ENCODE peak calls at places on chromosomes 12 and 14, in five cellular contexts. R is SK-N-SH, N is astrocyte, C is HCT116, G is neural progenitor cell. E is an unnamed sample.
A peak's percentile ranks its signal among the peaks of the same experiment; 100 is the strongest.

GRCh38 chr14:68364823-68365222 is 428.0 kb downstream of the ZFP36L1 start:
- DNase-seq in R (no peak), N (peak; percentile 44), C (no peak), G (no peak), E (no peak)

GRCh38 chr14:38611928-38612327 is 356.0 kb upstream of the CLEC14A start:
- DNase-seq in N (no peak), C (no peak), R (no peak), G (peak; percentile 14), E (no peak)

GRCh38 chr12:92505373-92506340 is 197.1 kb upstream of the PLEKHG7 start:
- DNase-seq in C (no peak), G (peak; percentile 51), N (peak; percentile 3), R (peak; percentile 3), E (no peak)

GRCh38 chr14:94816113-94816512 is 46.2 kb upstream of the GSC start:
- DNase-seq in N (no peak), R (no peak), C (no peak), G (peak; percentile 22), E (no peak)

GRCh38 chr12:41288188-41288811 is 100.2 kb downstream of the PDZRN4 start:
- DNase-seq in G (no peak), C (no peak), N (no peak), R (no peak), E (no peak)

GRCh38 chr12:101485015-101485414 is 9.9 kb downstream of the SPIC start:
- DNase-seq in N (no peak), R (no peak), G (no peak), C (no peak), E (no peak)

GRCh38 chr12:24743891-24744793 is 204.8 kb downstream of the BCAT1 start:
- DNase-seq in C (no peak), N (no peak), G (no peak), R (no peak), E (no peak)

GRCh38 chr12:122874081-122874480 is 21.8 kb downstream of the VPS37B start:
- DNase-seq in C (no peak), R (no peak), G (peak; percentile 61), N (no peak), E (no peak)

GRCh38 chr14:101992708-101993107 is 28.3 kb downstream of the DYNC1H1 start:
- DNase-seq in C (no peak), N (no peak), G (no peak), R (no peak), E (no peak)

GRCh38 chr12:5014269-5014668 is 29.4 kb upstream of the KCNA5 start:
- DNase-seq in C (no peak), R (no peak), G (no peak), N (no peak), E (no peak)

GRCh38 chr12:121227294-121227693 is 17.4 kb downstream of the P2RX4 start:
- DNase-seq in G (no peak), R (no peak), N (no peak), C (no peak), E (no peak)

GRCh38 chr12:54054442-54055332 is 1.1 kb downstream of the HOXC4 start:
- DNase-seq in N (no peak), R (peak; percentile 60), C (no peak), G (no peak), E (no peak)

GRCh38 chr14:27528328-27528727 is 930.5 kb upstream of the NOVA1 start:
- DNase-seq in N (peak; percentile 33), R (peak; percentile 37), G (peak; percentile 62), C (no peak), E (no peak)

GRCh38 chr12:98788396-98788795 is 143.3 kb downstream of the APAF1 start:
- DNase-seq in C (no peak), G (no peak), N (no peak), R (no peak), E (no peak)

GRCh38 chr14:44846232-44846824 is 115.4 kb downstream of the KLHL28 start:
- DNase-seq in R (peak; percentile 13), C (peak; percentile 28), N (no peak), G (peak; percentile 59), E (no peak)

GRCh38 chr14:51939727-51940126 is 49.6 kb upstream of the RTRAF start:
- DNase-seq in R (no peak), G (no peak), N (no peak), C (no peak), E (no peak)

GRCh38 chr12:123097521-123098084 is 53.3 kb downstream of the PITPNM2 start:
- DNase-seq in R (no peak), G (no peak), N (no peak), C (no peak), E (no peak)

GRCh38 chr12:96094201-96094600 is 58.8 kb upstream of the LTA4H start:
- DNase-seq in R (no peak), N (no peak), C (peak; percentile 42), G (no peak), E (no peak)

GRCh38 chr12:116864371-116865160 is 16.7 kb downstream of the HRK start:
- DNase-seq in R (no peak), N (peak; percentile 87), C (no peak), G (no peak), E (no peak)

GRCh38 chr14:32693114-32693513 is 245.6 kb upstream of the NPAS3 start:
- DNase-seq in G (no peak), N (peak; percentile 95), R (no peak), C (no peak), E (no peak)

GRCh38 chr12:69688021-69688420 is 11.1 kb downstream of the BEST3 start:
- DNase-seq in N (peak; percentile 38), G (peak; percentile 17), R (no peak), C (no peak), E (no peak)

GRCh38 chr12:124626841-124627502 is 59.6 kb upstream of the NCOR2 start:
- DNase-seq in R (no peak), C (no peak), N (no peak), G (no peak), E (no peak)

GRCh38 chr14:70701610-70702009 is 59.9 kb downstream of the TTC9 start:
- DNase-seq in R (no peak), N (no peak), C (no peak), G (no peak), E (no peak)

GRCh38 chr12:90090929-90091651 is 382.5 kb upstream of the ATP2B1 start:
- DNase-seq in R (no peak), C (peak; percentile 97), N (peak; percentile 97), G (peak; percentile 76), E (no peak)

GRCh38 chr12:97557116-97557515 is 94.5 kb downstream of the RMST start:
- DNase-seq in C (no peak), N (no peak), R (no peak), G (no peak), E (no peak)

GRCh38 chr12:122959566-122960192 is 6.6 kb downstream of the ABCB9 start:
- DNase-seq in G (no peak), R (no peak), C (no peak), N (no peak), E (no peak)

GRCh38 chr12:52988933-52989332 is 17.3 kb upstream of the EIF4B start:
- DNase-seq in R (no peak), G (no peak), N (no peak), C (no peak), E (no peak)

GRCh38 chr12:119843100-119843499 is 34.0 kb downstream of the CIT start:
- DNase-seq in R (no peak), N (peak; percentile 49), C (no peak), G (no peak), E (no peak)

GRCh38 chr14:23578560-23579310 is at the start of gene JPH4:
- DNase-seq in N (no peak), R (peak; percentile 89), C (no peak), G (peak; percentile 79), E (no peak)

GRCh38 chr12:107101651-107102050 is 8.3 kb upstream of the CRY1 start:
- DNase-seq in R (no peak), C (no peak), N (no peak), G (no peak), E (no peak)

GRCh38 chr12:130514149-130514551 is 176.5 kb downstream of the PIWIL1 start:
- DNase-seq in G (peak; percentile 49), C (no peak), R (peak; percentile 45), N (no peak), E (peak; percentile 67)

GRCh38 chr12:98838282-98838681 is 193.2 kb downstream of the APAF1 start:
- DNase-seq in G (no peak), C (no peak), R (no peak), N (peak; percentile 6), E (no peak)

GRCh38 chr14:100885196-100886030 is 18.1 kb downstream of the RTL1 start:
- DNase-seq in C (no peak), G (no peak), R (peak; percentile 68), N (no peak), E (no peak)

GRCh38 chr14:55051426-55052258 is at the start of gene MAPK1IP1L:
- DNase-seq in N (peak; percentile 84), R (peak; percentile 98), G (peak; percentile 96), C (peak; percentile 63), E (peak; percentile 79)

GRCh38 chr12:31900271-31900670 is 58.9 kb upstream of the RESF1 start:
- DNase-seq in R (no peak), N (no peak), G (no peak), C (no peak), E (no peak)

GRCh38 chr14:44297437-44297836 is 209.6 kb downstream of the FSCB start:
- DNase-seq in R (no peak), G (no peak), C (no peak), N (no peak), E (no peak)

GRCh38 chr12:97801471-97802045 is 339.0 kb downstream of the RMST start:
- DNase-seq in C (no peak), G (no peak), R (no peak), N (no peak), E (no peak)

GRCh38 chr14:75835156-75836141 is 146.3 kb downstream of the TGFB3 start:
- DNase-seq in R (no peak), N (peak; percentile 55), G (no peak), C (no peak), E (no peak)
- H3K4me2 ChIP-seq in R (peak overlapping the region; percentile 10), N (no peak overlapping the region), G (no peak overlapping the region), C (no peak overlapping the region), E (no peak overlapping the region)

GRCh38 chr14:62655161-62655560 is 390.1 kb downstream of the KCNH5 start:
- DNase-seq in R (no peak), C (no peak), G (peak; percentile 76), N (peak; percentile 10), E (no peak)
- H3K4me2 ChIP-seq in R (no peak overlapping the region), C (no peak overlapping the region), G (peak overlapping the region; percentile 66), N (peak overlapping the region; percentile 41), E (no peak overlapping the region)

GRCh38 chr14:74609721-74610120 is 2.3 kb downstream of the LTBP2 start:
- DNase-seq in N (no peak), R (no peak), C (no peak), G (no peak), E (no peak)
- H3K4me2 ChIP-seq in N (peak overlapping the region; percentile 94), R (peak overlapping the region; percentile 93), C (no peak overlapping the region), G (no peak overlapping the region), E (no peak overlapping the region)

DNA sequence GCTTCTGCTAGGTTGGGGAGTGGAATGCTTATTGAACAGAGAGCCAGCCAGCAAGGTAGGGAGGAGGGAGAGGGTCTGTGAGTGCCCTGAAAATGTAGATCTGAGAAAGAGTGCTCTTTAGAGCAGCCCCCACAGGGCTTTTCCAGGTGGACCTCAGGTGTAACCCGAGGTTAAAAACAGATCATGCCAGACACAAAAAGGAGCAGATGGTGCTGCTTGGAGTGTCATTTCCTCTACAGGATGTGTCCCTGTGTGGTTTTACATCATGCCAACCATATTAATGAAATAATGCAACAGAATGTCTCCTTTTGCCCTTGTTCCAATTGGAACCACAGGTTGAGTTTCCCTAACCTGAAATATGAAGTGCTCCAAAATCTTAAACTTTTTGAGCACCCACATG is 6.4 kb downstream of the SUSD6 start:
- DNase-seq in R (no peak), C (no peak), G (no peak), N (no peak), E (no peak)
- H3K4me2 ChIP-seq in R (no peak overlapping the region), C (no peak overlapping the region), G (no peak overlapping the region), N (no peak overlapping the region), E (no peak overlapping the region)